ENCODE peak calls at places on chromosomes 6 and 20, in five cellular contexts. One of them, this sample, is unnamed.

GRCh38 chr20:62651285-62652021 is 9.2 kb downstream of the SLCO4A1 start:
- DNase-seq in colonic mucosa: peak; percentile 68
- DNase-seq in thoracic aorta: no peak
- DNase-seq in small intestine: peak; percentile 57
- DNase-seq in tibial artery: peak; percentile 81
- DNase-seq in this sample: no peak

GRCh38 chr6:134002821-134003220 is 49.6 kb downstream of the SLC2A12 start:
- DNase-seq in small intestine: no peak
- DNase-seq in colonic mucosa: no peak
- DNase-seq in thoracic aorta: no peak
- DNase-seq in tibial artery: no peak
- DNase-seq in this sample: no peak

GRCh38 chr6:151647871-151648639 is 154.2 kb downstream of the CCDC170 start:
- DNase-seq in tibial artery: no peak
- DNase-seq in thoracic aorta: no peak
- DNase-seq in small intestine: no peak
- DNase-seq in colonic mucosa: no peak
- DNase-seq in this sample: peak; percentile 55

GRCh38 chr6:42138630-42139619 is 3.5 kb downstream of the C6orf132 start:
- DNase-seq in small intestine: peak; percentile 61
- DNase-seq in thoracic aorta: no peak
- DNase-seq in colonic mucosa: peak; percentile 44
- DNase-seq in tibial artery: no peak
- DNase-seq in this sample: no peak

GRCh38 chr6:157840776-157841175 is 17.7 kb downstream of the SNX9 start:
- DNase-seq in thoracic aorta: no peak
- DNase-seq in small intestine: no peak
- DNase-seq in tibial artery: no peak
- DNase-seq in colonic mucosa: no peak
- DNase-seq in this sample: no peak

GRCh38 chr20:13922241-13922640 is 68.2 kb downstream of the SEL1L2 start:
- DNase-seq in tibial artery: no peak
- DNase-seq in thoracic aorta: no peak
- DNase-seq in colonic mucosa: no peak
- DNase-seq in small intestine: no peak
- DNase-seq in this sample: no peak

GRCh38 chr6:15153191-15153590 is 92.7 kb upstream of the JARID2 start:
- DNase-seq in tibial artery: no peak
- DNase-seq in small intestine: no peak
- DNase-seq in thoracic aorta: no peak
- DNase-seq in colonic mucosa: no peak
- DNase-seq in this sample: no peak

GRCh38 chr20:55774628-55775027 is 230.7 kb downstream of the CBLN4 start:
- DNase-seq in colonic mucosa: no peak
- DNase-seq in tibial artery: no peak
- DNase-seq in small intestine: no peak
- DNase-seq in thoracic aorta: no peak
- DNase-seq in this sample: no peak

GRCh38 chr6:131966443-131966842 is 15.3 kb upstream of the CCN2 start:
- DNase-seq in small intestine: no peak
- DNase-seq in tibial artery: no peak
- DNase-seq in colonic mucosa: no peak
- DNase-seq in thoracic aorta: no peak
- DNase-seq in this sample: no peak

GRCh38 chr6:159102373-159103160 is 57.8 kb upstream of the TAGAP start:
- DNase-seq in colonic mucosa: peak; percentile 5
- DNase-seq in tibial artery: no peak
- DNase-seq in thoracic aorta: no peak
- DNase-seq in small intestine: no peak
- DNase-seq in this sample: no peak

GRCh38 chr20:45362804-45363610 is at the start of gene SYS1:
- DNase-seq in thoracic aorta: peak; percentile 94
- DNase-seq in small intestine: peak; percentile 99
- DNase-seq in colonic mucosa: peak; percentile 99
- DNase-seq in tibial artery: peak; percentile 99
- DNase-seq in this sample: peak; percentile 96

GRCh38 chr20:45365444-45365970 is 2.6 kb downstream of the SYS1 start:
- DNase-seq in thoracic aorta: no peak
- DNase-seq in small intestine: no peak
- DNase-seq in tibial artery: no peak
- DNase-seq in colonic mucosa: no peak
- DNase-seq in this sample: no peak

GRCh38 chr20:45366192-45366591 is 3.2 kb downstream of the SYS1 start:
- DNase-seq in thoracic aorta: no peak
- DNase-seq in tibial artery: no peak
- DNase-seq in colonic mucosa: no peak
- DNase-seq in small intestine: no peak
- DNase-seq in this sample: no peak

GRCh38 chr20:45361794-45362193 is 1.2 kb upstream of the SYS1 start:
- DNase-seq in colonic mucosa: no peak
- DNase-seq in tibial artery: no peak
- DNase-seq in thoracic aorta: no peak
- DNase-seq in small intestine: no peak
- DNase-seq in this sample: no peak

GRCh38 chr20:45363611-45364492 is 896 bp downstream of the SYS1 start:
- DNase-seq in colonic mucosa: peak; percentile 19
- DNase-seq in small intestine: no peak
- DNase-seq in thoracic aorta: no peak
- DNase-seq in tibial artery: no peak
- DNase-seq in this sample: no peak
- H3K4me1 ChIP-seq in colonic mucosa: peaks cover 6% of the 10 kb centered on the region
- H3K4me1 ChIP-seq in small intestine: peaks cover 2% of the 10 kb centered on the region
- H3K4me1 ChIP-seq in thoracic aorta: peaks cover 34% of the 10 kb centered on the region
- H3K4me1 ChIP-seq in tibial artery: peaks cover 31% of the 10 kb centered on the region
- H3K4me1 ChIP-seq in this sample: no peaks in the 10 kb centered on the region

DNA sequence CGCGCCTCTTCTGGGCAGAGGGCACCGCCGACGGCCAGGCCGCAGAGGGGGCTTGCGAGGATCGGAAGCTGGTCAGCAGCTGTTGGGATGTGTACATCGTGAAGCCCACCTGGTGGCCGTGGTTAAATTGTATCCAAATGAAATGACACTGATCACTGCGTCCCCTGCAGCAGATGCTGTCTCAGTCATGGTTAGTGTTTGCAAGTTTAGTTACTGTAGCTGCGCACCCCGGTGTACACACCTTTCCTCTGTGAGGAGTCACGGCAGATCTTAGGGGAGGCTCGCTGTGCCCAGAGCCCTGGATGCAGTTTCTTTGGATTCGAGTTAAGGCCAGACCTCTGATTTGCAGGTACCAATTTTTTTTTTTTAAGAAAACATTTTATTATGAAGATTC is 687 bp downstream of the NAA20 start:
- DNase-seq in tibial artery: no peak
- DNase-seq in thoracic aorta: no peak
- DNase-seq in small intestine: no peak
- DNase-seq in colonic mucosa: no peak
- DNase-seq in this sample: no peak
- H3K27ac ChIP-seq in tibial artery: peak overlapping the region; percentile 87
- H3K27ac ChIP-seq in thoracic aorta: peak overlapping the region; percentile 61
- H3K27ac ChIP-seq in small intestine: no peak overlapping the region
- H3K27ac ChIP-seq in colonic mucosa: peak overlapping the region; percentile 48
- H3K27ac ChIP-seq in this sample: no peak overlapping the region

GRCh38 chr6:117542493-117542892 is 59.8 kb downstream of the GOPC start:
- DNase-seq in small intestine: no peak
- DNase-seq in tibial artery: no peak
- DNase-seq in thoracic aorta: no peak
- DNase-seq in colonic mucosa: no peak
- DNase-seq in this sample: no peak
- H3K4me1 ChIP-seq in small intestine: no peaks in the 10 kb centered on the region
- H3K4me1 ChIP-seq in tibial artery: no peaks in the 10 kb centered on the region
- H3K4me1 ChIP-seq in thoracic aorta: no peaks in the 10 kb centered on the region
- H3K4me1 ChIP-seq in colonic mucosa: no peaks in the 10 kb centered on the region
- H3K4me1 ChIP-seq in this sample: no peaks in the 10 kb centered on the region

GRCh38 chr20:44031822-44032582 is 117.3 kb downstream of the TOX2 start:
- DNase-seq in small intestine: no peak
- DNase-seq in thoracic aorta: no peak
- DNase-seq in colonic mucosa: no peak
- DNase-seq in tibial artery: no peak
- DNase-seq in this sample: no peak
- H3K27ac ChIP-seq in small intestine: no peak overlapping the region
- H3K27ac ChIP-seq in thoracic aorta: no peak overlapping the region
- H3K27ac ChIP-seq in colonic mucosa: no peak overlapping the region
- H3K27ac ChIP-seq in tibial artery: no peak overlapping the region
- H3K27ac ChIP-seq in this sample: no peak overlapping the region